ENCODE peak calls at places on chromosomes 5 and 9, in six cellular contexts. O is SK-N-SH, I is K562, Q is HepG2, D is H1, A is GM12878. H is an unnamed sample.

GRCh38 chr5:131595088-131596033 is 39.7 kb downstream of the RAPGEF6 start:
- DNase-seq in O (no peak), I (no peak), Q (no peak), D (no peak), A (no peak), H (no peak)

GRCh38 chr9:69785757-69786156 is 25.9 kb upstream of the PTAR1 start:
- DNase-seq in O (no peak), I (no peak), Q (no peak), D (no peak), A (no peak), H (no peak)

GRCh38 chr9:88270398-88270797 is 117.8 kb upstream of the SPIN1 start:
- DNase-seq in O (no peak), I (peak; percentile 3), Q (no peak), D (no peak), A (no peak), H (no peak)

GRCh38 chr9:110700953-110701352 is 32.4 kb downstream of the MUSK start:
- DNase-seq in O (no peak), I (no peak), Q (no peak), D (no peak), A (no peak), H (no peak)

GRCh38 chr9:20662156-20662555 is 21.9 kb upstream of the FOCAD start:
- DNase-seq in O (peak; percentile 24), I (no peak), Q (no peak), D (no peak), A (no peak), H (no peak)

GRCh38 chr5:133708451-133708850 is 96.1 kb upstream of the FSTL4 start:
- DNase-seq in O (peak; percentile 48), I (no peak), Q (no peak), D (no peak), A (no peak), H (no peak)

GRCh38 chr9:80951675-80952074 is 737.7 kb downstream of the TLE1 start:
- DNase-seq in O (no peak), I (no peak), Q (no peak), D (no peak), A (no peak), H (no peak)

GRCh38 chr9:106697799-106698591 is 165.0 kb upstream of the ZNF462 start:
- DNase-seq in O (peak; percentile 77), I (no peak), Q (no peak), D (no peak), A (no peak), H (no peak)

GRCh38 chr5:93421498-93421897 is 159.5 kb downstream of the NR2F1-AS1 start:
- DNase-seq in O (no peak), I (no peak), Q (no peak), D (peak; percentile 57), A (no peak), H (no peak)

GRCh38 chr5:176652136-176652535 is 4.9 kb downstream of the TSPAN17 start:
- DNase-seq in O (peak; percentile 76), I (no peak), Q (no peak), D (no peak), A (no peak), H (no peak)

GRCh38 chr5:96384353-96384752 is 48.7 kb downstream of the PCSK1 start:
- DNase-seq in O (no peak), I (no peak), Q (peak; percentile 5), D (no peak), A (no peak), H (no peak)

GRCh38 chr9:133968428-133968827 is 23.7 kb downstream of the VAV2 start:
- DNase-seq in O (no peak), I (no peak), Q (no peak), D (no peak), A (no peak), H (no peak)

GRCh38 chr5:149411738-149412519 is 32.8 kb upstream of the IL17B start:
- DNase-seq in O (no peak), I (no peak), Q (no peak), D (no peak), A (no peak), H (no peak)

GRCh38 chr5:149410721-149411432 is 31.8 kb upstream of the IL17B start:
- DNase-seq in O (no peak), I (no peak), Q (peak; percentile 30), D (no peak), A (no peak), H (no peak)

GRCh38 chr5:149413477-149414210 is 34.6 kb upstream of the IL17B start:
- DNase-seq in O (no peak), I (no peak), Q (no peak), D (no peak), A (no peak), H (no peak)

GRCh38 chr5:149414405-149415244 is 35.5 kb upstream of the IL17B start:
- DNase-seq in O (no peak), I (no peak), Q (no peak), D (no peak), A (no peak), H (no peak)

GRCh38 chr5:149412783-149413476 is 33.8 kb upstream of the IL17B start:
- DNase-seq in O (no peak), I (no peak), Q (no peak), D (no peak), A (no peak), H (no peak)
- H3K4me3 ChIP-seq in O (no peak overlapping the region), I (no peak overlapping the region), Q (no peak overlapping the region), D (no peak overlapping the region), A (no peak overlapping the region), H (no peak overlapping the region)

GRCh38 chr5:62306494-62307363 is 723 bp downstream of the KIF2A start:
- DNase-seq in O (peak; percentile 44), I (peak; percentile 65), Q (no peak), D (no peak), A (no peak), H (peak; percentile 45)

GRCh38 chr5:62307364-62307689 is 1.3 kb downstream of the KIF2A start:
- DNase-seq in O (no peak), I (no peak), Q (no peak), D (no peak), A (no peak), H (no peak)

GRCh38 chr5:62308439-62308838 is 2.4 kb downstream of the KIF2A start:
- DNase-seq in O (no peak), I (no peak), Q (no peak), D (no peak), A (no peak), H (no peak)

GRCh38 chr5:62305358-62305714 is 670 bp upstream of the KIF2A start:
- DNase-seq in O (peak; percentile 14), I (no peak), Q (no peak), D (no peak), A (no peak), H (no peak)

DNA sequence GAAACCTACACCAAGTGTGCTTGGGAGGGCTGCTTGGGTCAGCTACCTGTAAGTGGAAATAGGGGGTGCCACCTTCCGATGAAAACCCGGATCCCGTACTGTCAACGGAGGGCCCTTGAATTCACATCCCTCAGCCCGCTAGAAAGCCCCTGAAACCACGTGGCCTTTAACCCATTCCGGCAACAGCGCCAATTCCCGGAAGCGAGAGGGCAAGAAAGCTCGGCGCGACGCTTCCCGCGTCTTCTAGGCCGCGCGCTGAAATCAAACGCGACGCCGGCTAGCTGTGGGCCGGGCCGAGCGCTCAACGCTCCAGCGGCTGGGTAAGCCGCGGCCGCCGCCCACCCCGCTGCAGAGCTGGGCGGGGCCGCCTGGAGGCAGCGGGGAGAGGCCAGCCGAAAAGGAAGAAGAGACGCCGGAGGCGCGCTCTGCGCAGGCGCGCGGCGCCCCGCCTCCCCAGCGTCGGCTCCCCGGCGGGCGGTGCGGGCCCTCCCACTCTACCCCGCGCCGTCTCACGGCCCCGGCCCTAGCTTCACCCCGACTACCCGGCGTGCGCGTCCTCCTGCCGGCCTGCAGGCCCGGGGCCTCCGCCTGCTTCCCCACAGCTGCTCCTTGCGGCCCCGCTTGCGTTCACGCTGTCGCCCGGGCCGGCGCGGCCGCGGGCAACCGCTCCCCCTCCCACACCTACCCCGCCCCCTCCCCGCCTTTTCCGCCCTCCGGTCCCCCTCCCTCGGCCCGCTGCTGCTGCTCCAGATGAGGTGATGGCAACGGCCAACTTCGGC is at the start of gene KIF2A:
- DNase-seq in O (peak; percentile 98), I (peak; percentile 97), Q (peak; percentile 76), D (peak; percentile 90), A (peak; percentile 78), H (peak; percentile 76)
- TF ChIP-seq CTCF in O (no peak), I (peak; percentile 19), Q (peak; percentile 36), D (no peak), A (no peak), H (no peak)

DNA sequence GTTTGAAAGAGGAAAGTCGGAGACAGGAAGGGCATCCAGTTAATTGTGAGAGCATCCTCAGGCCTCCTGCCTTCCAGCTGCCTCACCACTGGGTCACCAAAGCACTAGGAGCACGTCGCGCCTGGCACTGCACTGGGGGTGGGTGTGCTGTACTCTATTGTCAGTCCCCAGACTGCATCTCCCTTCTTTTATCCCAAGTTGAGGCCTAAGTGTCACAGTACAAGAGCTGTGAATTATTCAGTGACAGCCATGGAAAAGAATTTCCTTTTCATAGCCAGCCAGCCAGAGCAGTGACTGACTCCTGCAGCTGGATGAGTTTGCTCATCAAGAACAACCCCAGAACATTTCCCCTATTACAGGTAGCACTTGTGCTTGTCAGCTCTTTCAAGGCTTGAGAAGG is 16.3 kb downstream of the CLTA start:
- DNase-seq in O (no peak), I (no peak), Q (no peak), D (no peak), A (no peak), H (no peak)
- TF ChIP-seq GABPA in O (no peak), I (no peak), Q (no peak), D (no peak), A (no peak), H (no peak)

DNA sequence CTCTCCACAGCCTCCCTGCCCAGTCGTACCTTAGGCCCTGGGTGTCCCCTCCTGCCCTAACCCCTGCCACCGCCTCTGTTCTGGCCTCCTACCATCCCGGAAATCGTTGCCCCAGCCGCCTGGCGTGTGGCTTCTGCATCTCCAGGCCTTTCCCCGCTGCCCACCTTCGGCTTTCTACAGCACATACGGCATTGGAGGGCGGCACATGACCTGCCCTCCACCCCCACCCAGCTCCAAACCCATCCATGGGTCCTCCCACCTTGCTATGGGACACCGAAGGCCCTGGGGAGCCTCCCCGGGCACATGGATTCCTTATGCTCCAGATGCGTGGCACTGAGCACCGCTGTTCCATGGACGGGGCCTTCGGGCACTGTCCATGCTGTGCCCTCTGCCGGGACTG is 32.0 kb downstream of the FGF18 start:
- DNase-seq in O (no peak), I (no peak), Q (no peak), D (no peak), A (no peak), H (no peak)
- H3K4me3 ChIP-seq in O (no peak overlapping the region), I (no peak overlapping the region), Q (no peak overlapping the region), D (no peak overlapping the region), A (no peak overlapping the region), H (no peak overlapping the region)

GRCh38 chr5:143806568-143806967 is 5.4 kb upstream of the HMHB1 start:
- DNase-seq in O (no peak), I (no peak), Q (no peak), D (no peak), A (peak; percentile 60), H (no peak)

GRCh38 chr5:143812085-143812705 is at the start of gene HMHB1:
- DNase-seq in O (no peak), I (no peak), Q (no peak), D (no peak), A (no peak), H (no peak)

DNA sequence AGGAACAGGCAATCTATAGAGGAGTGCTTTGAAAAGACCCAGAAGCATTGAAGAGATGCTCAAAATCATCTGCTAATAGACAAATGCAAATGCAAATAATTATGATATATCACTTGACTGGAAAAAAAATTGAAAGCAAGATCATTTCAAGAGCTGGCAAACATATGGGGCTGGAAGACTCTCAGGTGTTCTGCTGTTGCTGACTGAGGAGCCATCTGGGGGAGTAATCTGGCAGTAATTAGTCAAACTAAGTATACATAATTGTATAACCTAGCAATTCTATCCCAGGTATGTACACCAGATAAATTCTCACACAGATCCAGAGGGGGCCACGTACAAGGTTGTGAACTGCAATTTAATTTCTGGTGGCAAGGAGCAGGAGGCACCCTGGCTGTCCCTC is 4.6 kb upstream of the HMHB1 start:
- DNase-seq in O (no peak), I (no peak), Q (no peak), D (no peak), A (no peak), H (no peak)
- TF ChIP-seq CTCF in O (no peak), I (no peak), Q (no peak), D (no peak), A (no peak), H (no peak)

H was measured in HL-60.